ENCODE peak calls at places on chromosomes 2 and 18, in five cellular contexts. P is HepG2, E is SK-N-SH, F is K562, J is HCT116. O is an unnamed sample.

GRCh38 chr18:8175486-8176061 is 433.7 kb upstream of the RAB12 start:
- DNase-seq in P (no peak), E (no peak), F (no peak), J (no peak), O (no peak)

GRCh38 chr2:31057691-31058090 is 80.5 kb downstream of the GALNT14 start:
- DNase-seq in P (no peak), E (no peak), F (no peak), J (no peak), O (no peak)

GRCh38 chr18:32714571-32715148 is 58.2 kb downstream of the KLHL14 start:
- DNase-seq in P (peak), E (peak), F (peak), J (peak), O (peak)

GRCh38 chr18:48098538-48098937 is 168.1 kb upstream of the SMAD2 start:
- DNase-seq in P (no peak), E (no peak), F (peak), J (no peak), O (no peak)

GRCh38 chr2:176018708-176019107 is 16.6 kb upstream of the LNPK start:
- DNase-seq in P (no peak), E (no peak), F (peak), J (no peak), O (no peak)

GRCh38 chr2:72140621-72140960 is 7.1 kb downstream of the CYP26B1 start:
- DNase-seq in P (no peak), E (peak), F (no peak), J (no peak), O (no peak)

GRCh38 chr2:101185085-101185484 is 33.9 kb upstream of the TBC1D8 start:
- DNase-seq in P (no peak), E (no peak), F (no peak), J (no peak), O (no peak)

GRCh38 chr18:657311-657997 is at the start of gene TYMS:
- DNase-seq in P (peak), E (peak), F (peak), J (peak), O (no peak)

GRCh38 chr2:6556755-6557154 is 309.0 kb downstream of the CMPK2 start:
- DNase-seq in P (peak), E (no peak), F (no peak), J (peak), O (peak)

GRCh38 chr18:73715228-73715670 is 432.4 kb downstream of the FBXO15 start:
- DNase-seq in P (no peak), E (no peak), F (no peak), J (no peak), O (no peak)

GRCh38 chr2:104849618-104850097 is 4.3 kb upstream of the POU3F3 start:
- DNase-seq in P (peak), E (peak), F (peak), J (peak), O (peak)

GRCh38 chr18:57776767-57777166 is 26.3 kb downstream of the ATP8B1 start:
- DNase-seq in P (no peak), E (no peak), F (peak), J (no peak), O (no peak)

GRCh38 chr18:63155910-63156773 is 163.4 kb downstream of the BCL2 start:
- DNase-seq in P (no peak), E (no peak), F (no peak), J (no peak), O (no peak)

GRCh38 chr18:63159590-63159989 is 160.0 kb downstream of the BCL2 start:
- DNase-seq in P (no peak), E (no peak), F (no peak), J (no peak), O (no peak)

GRCh38 chr18:63158676-63159291 is 160.8 kb downstream of the BCL2 start:
- DNase-seq in P (no peak), E (no peak), F (no peak), J (no peak), O (no peak)

GRCh38 chr18:63157293-63158011 is 162.1 kb downstream of the BCL2 start:
- DNase-seq in P (no peak), E (no peak), F (no peak), J (no peak), O (no peak)

GRCh38 chr18:63158012-63158631 is 161.4 kb downstream of the BCL2 start:
- DNase-seq in P (no peak), E (no peak), F (no peak), J (no peak), O (no peak)
- H3K4me3 ChIP-seq in P (no peak), E (no peak), F (no peak), J (no peak), O (no peak)

DNA sequence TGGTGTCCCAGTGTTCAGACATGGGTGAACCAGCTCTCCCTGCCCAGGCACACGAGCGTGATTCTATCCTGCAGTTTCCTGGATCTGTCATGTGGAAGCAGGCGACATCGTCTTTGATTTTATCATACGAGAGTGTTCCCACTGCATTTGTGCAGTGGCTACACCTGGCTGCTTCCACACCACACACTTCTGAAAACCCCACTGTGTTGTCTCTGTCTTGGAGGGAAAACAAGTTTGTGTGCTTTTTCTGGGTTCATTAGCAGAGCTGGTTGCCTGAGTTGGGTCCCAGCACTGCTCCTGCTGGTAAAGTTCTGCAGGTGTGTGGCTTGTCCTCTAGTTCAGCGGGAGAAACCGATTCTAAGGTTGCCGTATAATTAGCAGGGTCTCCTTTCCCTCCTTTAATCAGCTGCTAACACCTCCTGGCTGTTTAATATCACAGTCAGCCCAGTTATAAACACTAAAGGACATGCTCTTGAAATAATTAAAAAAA is 58.5 kb upstream of the TWIST2 start:
- DNase-seq in P (no peak), E (no peak), F (no peak), J (no peak), O (no peak)
- TF ChIP-seq SIN3A in P (no peak), E (no peak), F (no peak), J (no peak), O (no peak)

GRCh38 chr2:144942516-144943256 is 422.8 kb upstream of the ZEB2 start:
- DNase-seq in P (no peak), E (no peak), F (peak), J (no peak), O (no peak)
- H3K27ac ChIP-seq in P (no peak), E (peak), F (peak), J (no peak), O (no peak)

GRCh38 chr2:186979439-186980116 is 130.6 kb upstream of the ZSWIM2 start:
- DNase-seq in P (no peak), E (no peak), F (no peak), J (no peak), O (no peak)

GRCh38 chr2:186976329-186976728 is 127.4 kb upstream of the ZSWIM2 start:
- DNase-seq in P (no peak), E (no peak), F (no peak), J (no peak), O (no peak)

GRCh38 chr2:186980117-186980442 is 131.1 kb upstream of the ZSWIM2 start:
- DNase-seq in P (no peak), E (no peak), F (no peak), J (no peak), O (no peak)

GRCh38 chr2:186980787-186981550 is 132.0 kb upstream of the ZSWIM2 start:
- DNase-seq in P (no peak), E (no peak), F (no peak), J (no peak), O (no peak)

DNA sequence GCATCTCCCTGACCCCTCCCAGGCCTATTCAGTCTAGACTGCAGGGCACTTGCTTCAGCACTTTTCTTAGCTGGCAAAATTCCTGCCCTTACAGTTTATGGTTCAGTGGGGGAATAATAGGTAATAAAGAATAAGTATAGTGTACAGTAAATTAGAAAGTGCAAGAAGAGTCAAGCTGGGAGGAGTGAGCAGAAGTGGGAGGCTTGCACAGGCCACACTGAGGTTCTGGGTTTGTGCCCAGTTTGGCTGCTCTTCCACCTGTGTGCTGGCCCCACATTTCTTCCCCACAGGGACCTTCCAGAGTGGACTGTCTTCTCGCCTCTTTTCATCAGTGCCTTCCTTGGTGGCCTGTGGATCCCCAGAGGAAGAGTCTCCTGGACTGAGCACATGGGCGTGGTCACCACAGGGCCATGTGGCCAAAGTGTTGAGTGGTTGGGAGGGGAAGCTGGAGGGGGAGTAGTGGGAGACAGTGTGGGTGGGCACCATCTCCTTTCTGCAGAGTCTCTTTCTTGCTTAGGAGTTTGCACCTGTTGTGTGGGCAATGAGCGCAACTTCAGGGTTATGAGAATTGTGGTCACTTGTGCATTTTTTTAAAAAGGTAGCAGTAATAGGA is 128.6 kb upstream of the ZSWIM2 start:
- DNase-seq in P (no peak), E (no peak), F (no peak), J (no peak), O (no peak)
- H3K4me3 ChIP-seq in P (no peak), E (no peak), F (no peak), J (no peak), O (no peak)

GRCh38 chr2:164495491-164496223 is 125.6 kb downstream of the GRB14 start:
- DNase-seq in P (peak), E (peak), F (no peak), J (peak), O (peak)
- TF ChIP-seq SIN3A in P (no peak), E (no peak), F (no peak), J (no peak), O (no peak)

GRCh38 chr2:121699421-121700328 is 37.0 kb downstream of the NIFK start:
- DNase-seq in P (peak), E (no peak), F (peak), J (peak), O (peak)
- H3K27ac ChIP-seq in P (no peak), E (peak), F (no peak), J (peak), O (peak)

GRCh38 chr2:84875213-84875560 is 5.7 kb downstream of the TRABD2A start:
- DNase-seq in P (no peak), E (no peak), F (no peak), J (no peak), O (no peak)
- H3K4me3 ChIP-seq in P (no peak), E (no peak), F (no peak), J (no peak), O (no peak)